ENCODE peak calls at places on chromosomes 5 and 9, in four cellular contexts. One of them, this sample, is unnamed.

GRCh38 chr9:92342825-92343488 is 17.2 kb downstream of the CENPP start:
- DNase-seq in breast epithelium: no peak
- DNase-seq in NCI-H1417: no peak
- DNase-seq in PC-3: peak
- DNase-seq in this sample: no peak

GRCh38 chr9:132201780-132202703 is 40.2 kb downstream of the NTNG2 start:
- DNase-seq in breast epithelium: no peak
- DNase-seq in NCI-H1417: peak
- DNase-seq in PC-3: no peak
- DNase-seq in this sample: no peak

GRCh38 chr5:14595189-14595588 is 13.6 kb downstream of the OTULINL start:
- DNase-seq in breast epithelium: no peak
- DNase-seq in NCI-H1417: no peak
- DNase-seq in PC-3: no peak
- DNase-seq in this sample: no peak

GRCh38 chr9:68914751-68915150 is 99.2 kb downstream of the PRKACG start:
- DNase-seq in breast epithelium: no peak
- DNase-seq in NCI-H1417: no peak
- DNase-seq in PC-3: no peak
- DNase-seq in this sample: no peak

GRCh38 chr5:145551714-145552113 is 283.4 kb downstream of the PRELID2 start:
- DNase-seq in breast epithelium: no peak
- DNase-seq in NCI-H1417: no peak
- DNase-seq in PC-3: no peak
- DNase-seq in this sample: no peak

GRCh38 chr5:26864061-26864460 is 174.3 kb downstream of the CDH9 start:
- DNase-seq in breast epithelium: no peak
- DNase-seq in NCI-H1417: no peak
- DNase-seq in PC-3: no peak
- DNase-seq in this sample: no peak

GRCh38 chr9:68584110-68585033 is 43.7 kb upstream of the TMEM252 start:
- DNase-seq in breast epithelium: peak
- DNase-seq in NCI-H1417: peak
- DNase-seq in PC-3: peak
- DNase-seq in this sample: peak

GRCh38 chr5:172736524-172737135 is 34.4 kb downstream of the DUSP1 start:
- DNase-seq in breast epithelium: no peak
- DNase-seq in NCI-H1417: no peak
- DNase-seq in PC-3: no peak
- DNase-seq in this sample: no peak

GRCh38 chr5:169695919-169696490 is 58.9 kb downstream of the DOCK2 start:
- DNase-seq in breast epithelium: no peak
- DNase-seq in NCI-H1417: no peak
- DNase-seq in PC-3: peak
- DNase-seq in this sample: peak

GRCh38 chr9:134158753-134159392 is 5.5 kb downstream of the RNU6ATAC start:
- DNase-seq in breast epithelium: no peak
- DNase-seq in NCI-H1417: no peak
- DNase-seq in PC-3: no peak
- DNase-seq in this sample: no peak

GRCh38 chr9:98087420-98088354 is 31.2 kb downstream of the NANS start:
- DNase-seq in breast epithelium: no peak
- DNase-seq in NCI-H1417: no peak
- DNase-seq in PC-3: no peak
- DNase-seq in this sample: peak

GRCh38 chr9:88978034-88978433 is 13.2 kb upstream of the S1PR3 start:
- DNase-seq in breast epithelium: peak
- DNase-seq in NCI-H1417: no peak
- DNase-seq in PC-3: no peak
- DNase-seq in this sample: no peak

GRCh38 chr5:1068204-1068894 is 43.5 kb downstream of the SLC12A7 start:
- DNase-seq in breast epithelium: no peak
- DNase-seq in NCI-H1417: no peak
- DNase-seq in PC-3: no peak
- DNase-seq in this sample: no peak

GRCh38 chr5:151345808-151346478 is 1.4 kb downstream of the SLC36A2 start:
- DNase-seq in breast epithelium: no peak
- DNase-seq in NCI-H1417: no peak
- DNase-seq in PC-3: peak
- DNase-seq in this sample: no peak

GRCh38 chr5:54884195-54884536 is 101.2 kb downstream of the ESM1 start:
- DNase-seq in breast epithelium: no peak
- DNase-seq in NCI-H1417: no peak
- DNase-seq in PC-3: no peak
- DNase-seq in this sample: no peak

GRCh38 chr5:16881253-16881652 is 54.8 kb downstream of the MYO10 start:
- DNase-seq in breast epithelium: no peak
- DNase-seq in NCI-H1417: peak
- DNase-seq in PC-3: no peak
- DNase-seq in this sample: no peak

GRCh38 chr9:94002316-94003140 is 47.4 kb upstream of the BARX1 start:
- DNase-seq in breast epithelium: no peak
- DNase-seq in NCI-H1417: peak
- DNase-seq in PC-3: peak
- DNase-seq in this sample: peak

GRCh38 chr9:127096208-127096607 is 26.2 kb downstream of the ANGPTL2 start:
- DNase-seq in breast epithelium: no peak
- DNase-seq in NCI-H1417: no peak
- DNase-seq in PC-3: no peak
- DNase-seq in this sample: peak

GRCh38 chr5:17217421-17218352 is at the start of gene BASP1:
- DNase-seq in breast epithelium: no peak
- DNase-seq in NCI-H1417: peak
- DNase-seq in PC-3: peak
- DNase-seq in this sample: no peak

GRCh38 chr5:39376293-39376714 is 12.0 kb upstream of the C9 start:
- DNase-seq in breast epithelium: no peak
- DNase-seq in NCI-H1417: peak
- DNase-seq in PC-3: peak
- DNase-seq in this sample: no peak

GRCh38 chr9:130897848-130898551 is 1.4 kb upstream of the QRFP start:
- DNase-seq in breast epithelium: no peak
- DNase-seq in NCI-H1417: no peak
- DNase-seq in PC-3: no peak
- DNase-seq in this sample: no peak

GRCh38 chr5:149429839-149430721 is 51.0 kb upstream of the IL17B start:
- DNase-seq in breast epithelium: peak
- DNase-seq in NCI-H1417: no peak
- DNase-seq in PC-3: no peak
- DNase-seq in this sample: peak

GRCh38 chr5:36356915-36357314 is 55.2 kb upstream of the RANBP3L start:
- DNase-seq in breast epithelium: no peak
- DNase-seq in NCI-H1417: no peak
- DNase-seq in PC-3: no peak
- DNase-seq in this sample: no peak

GRCh38 chr5:67617051-67617450 is 420.5 kb upstream of the CD180 start:
- DNase-seq in breast epithelium: peak
- DNase-seq in NCI-H1417: peak
- DNase-seq in PC-3: no peak
- DNase-seq in this sample: no peak

GRCh38 chr5:173484569-173484968 is 131.9 kb downstream of the BOD1 start:
- DNase-seq in breast epithelium: no peak
- DNase-seq in NCI-H1417: no peak
- DNase-seq in PC-3: no peak
- DNase-seq in this sample: no peak

GRCh38 chr5:120550358-120550757 is 86.3 kb downstream of the PRR16 start:
- DNase-seq in breast epithelium: no peak
- DNase-seq in NCI-H1417: no peak
- DNase-seq in PC-3: peak
- DNase-seq in this sample: no peak

GRCh38 chr9:120875643-120875953 is 1.4 kb downstream of the PHF19 start:
- DNase-seq in breast epithelium: no peak
- DNase-seq in NCI-H1417: no peak
- DNase-seq in PC-3: no peak
- DNase-seq in this sample: no peak

GRCh38 chr9:113349434-113350337 is at the start of gene BSPRY:
- DNase-seq in breast epithelium: no peak
- DNase-seq in NCI-H1417: peak
- DNase-seq in PC-3: peak
- DNase-seq in this sample: no peak

GRCh38 chr5:35202319-35203111 is 27.8 kb downstream of the PRLR start:
- DNase-seq in breast epithelium: no peak
- DNase-seq in NCI-H1417: no peak
- DNase-seq in PC-3: peak
- DNase-seq in this sample: peak

GRCh38 chr5:95729115-95730010 is 1.8 kb upstream of the RHOBTB3 start:
- DNase-seq in breast epithelium: no peak
- DNase-seq in NCI-H1417: no peak
- DNase-seq in PC-3: no peak
- DNase-seq in this sample: no peak

GRCh38 chr5:133370281-133370890 is 242.0 kb downstream of the FSTL4 start:
- DNase-seq in breast epithelium: no peak
- DNase-seq in NCI-H1417: no peak
- DNase-seq in PC-3: peak
- DNase-seq in this sample: no peak

GRCh38 chr9:133114451-133114885 is 6.6 kb downstream of the RALGDS start:
- DNase-seq in breast epithelium: peak
- DNase-seq in NCI-H1417: peak
- DNase-seq in PC-3: no peak
- DNase-seq in this sample: peak

GRCh38 chr5:167889276-167889675 is 402.2 kb upstream of the WWC1 start:
- DNase-seq in breast epithelium: no peak
- DNase-seq in NCI-H1417: no peak
- DNase-seq in PC-3: no peak
- DNase-seq in this sample: no peak

GRCh38 chr5:67805666-67806348 is 409.7 kb upstream of the PIK3R1 start:
- DNase-seq in breast epithelium: no peak
- DNase-seq in NCI-H1417: no peak
- DNase-seq in PC-3: no peak
- DNase-seq in this sample: no peak